ENCODE peak calls at places on chromosomes 16 and 17, in six cellular contexts. E is H1, Q is H9, L is GM23248, N is mammary epithelial cell, B is astrocyte. X is an unnamed sample. For H4K20me1, the result is how much of the 10 kb centered on the place peaks cover.

GRCh38 chr17:41382396-41382795 is 290 bp upstream of the KRT34 start:
- DNase-seq in N (peak), E (no peak), L (peak), Q (no peak), B (no peak), X (no peak)

GRCh38 chr16:5504028-5504758 is 406.6 kb upstream of the EEF2KMT start:
- DNase-seq in Q (no peak), N (no peak), L (no peak), B (peak), E (no peak), X (no peak)

GRCh38 chr17:15891348-15891747 is 53.6 kb upstream of the ADORA2B start:
- DNase-seq in L (no peak), N (no peak), B (no peak), E (no peak), Q (no peak), X (no peak)

GRCh38 chr17:5485270-5486205 is at the start of gene DERL2:
- DNase-seq in L (peak), N (peak), E (peak), B (peak), Q (no peak), X (no peak)

GRCh38 chr16:29702307-29702706 is 23.3 kb downstream of the QPRT start:
- DNase-seq in E (no peak), B (no peak), Q (no peak), N (no peak), L (no peak), X (no peak)

GRCh38 chr17:40615295-40615988 is 32.2 kb downstream of the SMARCE1 start:
- DNase-seq in Q (peak), L (peak), E (peak), B (peak), N (peak), X (no peak)

GRCh38 chr17:17910060-17910459 is 62.1 kb downstream of the TOM1L2 start:
- DNase-seq in E (no peak), L (no peak), N (no peak), Q (no peak), B (no peak), X (no peak)

GRCh38 chr16:67144943-67145342 is 5.9 kb downstream of the B3GNT9 start:
- DNase-seq in Q (no peak), E (no peak), L (no peak), B (no peak), N (no peak), X (no peak)

GRCh38 chr17:38463451-38463858 is 35.2 kb downstream of the ARHGAP23 start:
- DNase-seq in L (peak), E (no peak), Q (no peak), N (no peak), B (no peak), X (no peak)

GRCh38 chr16:12111223-12111622 is 134.7 kb downstream of the SNX29 start:
- DNase-seq in Q (no peak), B (no peak), E (no peak), L (no peak), N (no peak), X (no peak)

GRCh38 chr17:65662166-65662565 is 100.7 kb upstream of the AXIN2 start:
- DNase-seq in B (peak), Q (no peak), L (peak), N (no peak), E (no peak), X (no peak)

GRCh38 chr17:57939797-57940196 is 15.4 kb downstream of the CUEDC1 start:
- DNase-seq in Q (no peak), E (no peak), N (no peak), B (no peak), L (no peak), X (no peak)

GRCh38 chr17:17757944-17758343 is 76.7 kb downstream of the RAI1 start:
- DNase-seq in L (no peak), Q (no peak), N (no peak), B (no peak), E (no peak), X (no peak)

GRCh38 chr17:79549111-79549915 is 61.5 kb downstream of the RBFOX3 start:
- DNase-seq in L (no peak), B (no peak), E (peak), N (no peak), Q (peak), X (no peak)

GRCh38 chr16:64654137-64654652 is 467.7 kb downstream of the CDH11 start:
- DNase-seq in E (no peak), L (peak), B (peak), N (no peak), Q (no peak), X (no peak)

GRCh38 chr17:5719976-5720375 is 135.7 kb upstream of the NLRP1 start:
- DNase-seq in L (no peak), Q (no peak), B (peak), N (no peak), E (no peak), X (no peak)

GRCh38 chr16:74291577-74292208 is 4.9 kb upstream of the PSMD7 start:
- DNase-seq in N (peak), L (no peak), E (no peak), B (no peak), Q (no peak), X (peak)

GRCh38 chr17:17445925-17446665 is 30.7 kb upstream of the MED9 start:
- DNase-seq in N (peak), B (peak), Q (no peak), E (no peak), L (peak), X (peak)

GRCh38 chr16:78984887-78985464 is 615.6 kb downstream of the MAF start:
- DNase-seq in N (no peak), Q (no peak), B (no peak), L (no peak), E (no peak), X (no peak)

GRCh38 chr17:70394833-70395232 is 225.5 kb downstream of the KCNJ2 start:
- DNase-seq in N (no peak), Q (no peak), L (no peak), E (no peak), B (no peak), X (no peak)

GRCh38 chr17:28897769-28898259 is 281 bp upstream of the FLOT2 start:
- DNase-seq in Q (no peak), B (no peak), L (no peak), N (no peak), E (no peak), X (no peak)

GRCh38 chr17:27609606-27610303 is 21.2 kb upstream of the LGALS9 start:
- DNase-seq in Q (peak), B (no peak), L (peak), E (no peak), N (peak), X (no peak)

GRCh38 chr17:1473841-1474240 is 17.8 kb upstream of the CRK start:
- DNase-seq in B (no peak), N (no peak), Q (no peak), E (no peak), L (no peak), X (no peak)

GRCh38 chr17:27566673-27567562 is 64.1 kb upstream of the LGALS9 start:
- DNase-seq in N (no peak), L (peak), Q (no peak), E (no peak), B (no peak), X (no peak)

GRCh38 chr17:41956522-41956921 is 10.1 kb upstream of the CNP start:
- DNase-seq in N (no peak), L (no peak), E (no peak), B (no peak), Q (no peak), X (no peak)

GRCh38 chr16:3509470-3509928 is 8.7 kb downstream of the CLUAP1 start:
- DNase-seq in B (no peak), E (no peak), Q (peak), N (peak), L (no peak), X (no peak)

GRCh38 chr16:2752850-2753522 is 548 bp downstream of the SRRM2 start:
- DNase-seq in L (peak), Q (no peak), B (peak), E (no peak), N (peak), X (no peak)

GRCh38 chr17:69593716-69594115 is 179.2 kb downstream of the MAP2K6 start:
- DNase-seq in Q (no peak), L (no peak), N (no peak), B (no peak), E (no peak), X (no peak)

GRCh38 chr17:67855504-67856324 is 30.4 kb downstream of the BPTF start:
- DNase-seq in N (no peak), E (no peak), L (no peak), Q (no peak), B (no peak), X (no peak)

GRCh38 chr17:49404371-49404770 is 10.3 kb downstream of the PHB1 start:
- DNase-seq in B (no peak), Q (no peak), E (no peak), L (no peak), N (no peak), X (no peak)

GRCh38 chr17:19335951-19336631 is 26.4 kb downstream of the B9D1 start:
- DNase-seq in E (no peak), L (no peak), N (no peak), Q (peak), B (no peak), X (no peak)

GRCh38 chr17:82408288-82408937 is 9.7 kb upstream of the HEXD start:
- DNase-seq in Q (no peak), B (no peak), N (no peak), E (no peak), L (no peak), X (no peak)

GRCh38 chr16:57191056-57191536 is 5.0 kb downstream of the RSPRY1 start:
- DNase-seq in N (peak), E (no peak), L (peak), B (peak), Q (no peak), X (no peak)

GRCh38 chr16:727291-727977 is 528 bp downstream of the HAGHL start:
- DNase-seq in Q (no peak), E (no peak), N (no peak), B (no peak), L (peak), X (no peak)

GRCh38 chr16:23826528-23827244 is 9.1 kb upstream of the PRKCB start:
- DNase-seq in Q (no peak), N (no peak), E (no peak), L (no peak), B (no peak), X (no peak)

GRCh38 chr16:89256651-89257254 is 39.2 kb downstream of the ZNF778 start:
- DNase-seq in N (peak), B (peak), L (peak), Q (peak), E (peak), X (no peak)

GRCh38 chr16:62041401-62041800 is 5.2 kb upstream of the CDH8 start:
- DNase-seq in Q (peak), B (peak), E (no peak), N (peak), L (peak), X (no peak)

GRCh38 chr16:85663891-85664321 is 24.8 kb downstream of the GINS2 start:
- DNase-seq in Q (no peak), L (no peak), E (no peak), B (no peak), N (no peak), X (no peak)
- H4K20me1 ChIP-seq in Q (under half), L (under half), E (under half), B (under half), N (under half), X (under half)

GRCh38 chr17:52155301-52155700 is 3.2 kb downstream of the CA10 start:
- DNase-seq in N (peak), Q (no peak), B (no peak), L (no peak), E (no peak), X (no peak)
- H4K20me1 ChIP-seq in N (under half), Q (under half), B (under half), L (under half), E (under half), X (under half)

DNA sequence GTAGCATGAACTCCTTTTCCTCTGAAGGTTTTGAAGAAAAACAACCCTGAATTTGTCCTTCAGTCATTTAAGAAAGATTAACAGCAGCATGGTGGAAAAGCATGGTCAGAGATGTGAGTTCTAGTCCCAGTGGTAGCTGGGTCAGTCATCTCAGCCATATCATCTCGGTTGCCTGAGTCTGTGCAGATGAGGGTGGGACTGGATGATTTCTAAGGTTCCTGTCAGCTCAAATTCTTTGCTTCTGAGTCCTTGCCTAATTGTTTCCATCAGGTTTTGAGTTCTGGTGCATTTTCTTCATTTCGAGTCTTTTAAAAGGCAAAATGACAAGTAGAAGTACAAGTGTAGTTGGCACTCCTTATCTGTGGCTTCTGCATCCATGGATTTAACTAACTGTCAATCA is 63.9 kb downstream of the TNRC6C start:
- DNase-seq in B (no peak), Q (no peak), L (peak), N (no peak), E (no peak), X (no peak)
- H4K20me1 ChIP-seq in B (under half), Q (under half), L (under half), N (under half), E (under half), X (under half)

DNA sequence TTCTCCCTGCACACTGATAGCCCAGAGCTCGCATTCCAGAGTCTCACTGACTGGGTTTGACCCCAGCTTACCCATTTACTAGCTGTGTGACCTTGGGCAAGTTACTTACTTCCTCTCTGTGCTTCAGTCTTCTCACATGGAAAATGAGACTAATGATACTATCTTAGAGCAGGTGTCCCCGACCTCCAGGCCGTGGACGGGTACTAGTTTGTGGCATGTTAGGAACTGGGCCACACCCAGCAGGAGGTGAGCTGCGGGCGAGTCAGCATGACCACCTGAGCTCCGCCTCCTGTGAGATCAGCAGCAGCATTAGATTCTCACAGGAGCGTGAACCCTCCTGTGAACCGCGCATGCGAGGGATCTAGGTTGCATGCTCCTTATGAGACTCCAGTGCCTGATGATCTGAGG is 15.8 kb downstream of the ANKFY1 start:
- DNase-seq in L (no peak), E (no peak), Q (peak), B (no peak), N (peak), X (no peak)
- H4K20me1 ChIP-seq in L (under half), E (under half), Q (under half), B (half or more), N (under half), X (under half)

DNA sequence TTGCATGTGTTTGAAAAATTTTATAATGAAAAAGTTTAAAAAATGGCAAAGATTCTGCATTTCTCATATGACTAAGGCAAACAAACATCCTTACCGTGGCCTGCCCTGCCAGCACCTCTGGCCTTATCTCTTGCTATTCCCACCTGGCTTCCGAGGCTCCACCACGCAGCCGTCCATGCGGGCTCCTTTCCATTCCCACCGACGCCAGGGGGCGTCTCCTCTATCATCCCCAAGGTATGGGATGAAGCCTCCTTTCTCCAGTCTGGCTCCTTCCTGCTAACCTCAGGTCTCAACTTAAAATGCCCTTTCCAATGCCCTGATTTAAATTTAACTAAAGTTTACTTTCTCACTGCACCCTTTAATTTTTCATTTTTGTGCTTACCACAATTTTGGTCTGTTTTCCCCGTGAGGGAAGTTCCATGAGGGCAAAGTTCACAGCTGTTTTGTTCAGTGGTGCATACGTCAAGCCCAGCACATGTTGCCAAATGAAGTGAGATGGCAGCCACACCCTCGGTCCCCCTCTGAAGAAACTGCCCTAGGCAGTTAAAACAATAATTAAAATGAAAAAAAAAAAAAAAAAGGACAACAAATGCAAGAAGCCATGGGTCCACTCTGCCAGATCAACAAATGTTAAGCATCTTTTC is 13.3 kb upstream of the SDK2 start:
- DNase-seq in N (peak), B (no peak), L (peak), Q (peak), E (peak), X (no peak)
- H4K20me1 ChIP-seq in N (under half), B (under half), L (under half), Q (under half), E (under half), X (under half)

DNA sequence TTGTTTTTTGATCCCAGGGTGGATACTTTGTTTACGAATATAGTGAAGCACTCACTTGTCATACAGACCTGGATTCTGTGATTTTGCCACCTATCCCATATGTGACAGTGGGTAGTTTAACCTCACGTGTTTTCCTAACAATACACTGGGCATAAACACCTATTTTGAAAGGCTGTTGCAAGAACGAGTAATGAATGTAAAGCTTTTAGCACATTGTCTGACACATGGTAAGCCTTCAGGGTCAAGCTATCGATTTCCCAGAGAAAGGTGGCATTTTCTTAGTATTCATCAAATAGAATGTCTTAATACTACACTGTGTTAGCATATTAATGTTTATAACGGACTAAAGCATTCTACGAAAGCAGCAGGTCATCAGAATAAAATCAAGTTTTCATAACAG is 1.9 kb downstream of the CHTF8 start:
- DNase-seq in E (no peak), N (no peak), L (no peak), Q (no peak), B (no peak), X (no peak)
- H4K20me1 ChIP-seq in E (under half), N (under half), L (under half), Q (under half), B (half or more), X (under half)

DNA sequence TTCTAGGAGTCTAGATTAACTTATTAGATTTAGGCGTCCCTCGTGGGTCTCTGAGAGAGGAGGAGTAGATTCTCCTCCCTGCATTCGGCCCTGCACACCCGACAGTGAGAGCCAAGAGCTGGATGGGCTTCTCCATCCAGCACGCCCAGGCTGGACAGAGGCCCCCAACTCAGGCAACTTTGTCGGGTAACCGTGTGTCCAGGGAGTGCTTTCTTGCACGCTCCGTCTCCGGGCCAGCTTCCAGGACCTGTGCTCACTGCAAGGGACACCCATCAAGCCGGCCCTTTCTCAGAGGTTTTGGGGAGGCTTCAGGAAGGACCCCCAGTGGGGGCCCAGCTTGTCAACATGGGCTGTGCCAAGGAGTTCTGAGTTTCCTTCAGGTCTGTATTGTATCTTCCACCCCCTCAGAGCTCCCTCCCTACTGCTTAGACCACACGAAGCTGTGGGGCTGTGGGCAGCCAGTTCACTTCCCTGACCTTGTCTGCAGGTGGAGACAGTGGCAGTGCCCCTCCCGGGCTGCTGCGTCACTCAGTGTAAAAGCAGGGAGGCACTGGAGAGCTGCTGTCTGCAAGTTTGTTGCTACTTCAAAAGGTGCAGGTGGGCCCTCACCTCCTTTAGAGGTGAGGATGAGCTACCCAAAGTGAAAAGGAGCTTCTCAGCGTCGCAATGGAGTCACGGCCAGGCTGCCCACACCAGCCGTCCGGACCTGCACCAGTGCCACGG is 24.0 kb upstream of the C16orf78 start:
- DNase-seq in N (no peak), L (no peak), E (no peak), B (no peak), Q (no peak), X (no peak)
- H4K20me1 ChIP-seq in N (under half), L (under half), E (under half), B (under half), Q (under half), X (under half)

GRCh38 chr17:31564291-31564690 is 172.8 kb downstream of the RAB11FIP4 start:
- DNase-seq in B (no peak), E (no peak), L (no peak), N (no peak), Q (no peak), X (no peak)
- H4K20me1 ChIP-seq in B (half or more), E (under half), L (under half), N (under half), Q (under half), X (under half)

GRCh38 chr16:48607056-48607825 is 2.7 kb downstream of the N4BP1 start:
- DNase-seq in B (peak), L (peak), E (no peak), N (peak), Q (no peak), X (no peak)

GRCh38 chr16:48605518-48606110 is 4.4 kb downstream of the N4BP1 start:
- DNase-seq in Q (no peak), B (no peak), N (peak), E (no peak), L (peak), X (no peak)

GRCh38 chr16:48608871-48609452 is 1.0 kb downstream of the N4BP1 start:
- DNase-seq in Q (no peak), B (no peak), L (peak), N (no peak), E (no peak), X (no peak)

GRCh38 chr16:48609453-48610023 is 442 bp downstream of the N4BP1 start:
- DNase-seq in B (peak), E (peak), Q (peak), N (peak), L (peak), X (no peak)

GRCh38 chr16:48608452-48608851 is 1.5 kb downstream of the N4BP1 start:
- DNase-seq in N (peak), Q (no peak), E (no peak), L (peak), B (peak), X (no peak)
- H4K20me1 ChIP-seq in N (under half), Q (under half), E (under half), L (under half), B (half or more), X (under half)

X was measured in keratinocyte.